ENCODE peak calls at places on chromosomes 3 and 15, in six cellular contexts. L is HepG2, A is NCI-H1694, H is endothelial cell, T is GM13976, Q is glomerular endothelial cell. B is an unnamed sample.

GRCh38 chr3:157467165-157467564 is 30.5 kb downstream of the PTX3 start:
- DNase-seq in L (no peak), A (no peak), H (no peak), T (no peak), Q (no peak), B (no peak)

GRCh38 chr3:75768303-75769017 is 16.9 kb downstream of the ZNF717 start:
- DNase-seq in L (no peak), A (no peak), H (no peak), T (no peak), Q (no peak), B (no peak)

GRCh38 chr3:27714692-27715453 is 7.2 kb downstream of the EOMES start:
- DNase-seq in L (peak), A (no peak), H (no peak), T (no peak), Q (no peak), B (peak)

GRCh38 chr3:169133178-169134161 is 530.0 kb downstream of the MECOM start:
- DNase-seq in L (no peak), A (no peak), H (no peak), T (no peak), Q (no peak), B (no peak)

GRCh38 chr3:34676431-34676830 is 878.0 kb downstream of the PDCD6IP start:
- DNase-seq in L (no peak), A (no peak), H (no peak), T (no peak), Q (no peak), B (no peak)

GRCh38 chr3:25281041-25281842 is 146.8 kb upstream of the RARB start:
- DNase-seq in L (no peak), A (no peak), H (no peak), T (no peak), Q (no peak), B (no peak)

GRCh38 chr15:34456658-34457057 is 19.1 kb upstream of the GOLGA8A start:
- DNase-seq in L (no peak), A (no peak), H (no peak), T (no peak), Q (no peak), B (no peak)

GRCh38 chr3:150367771-150368170 is 40.3 kb upstream of the TSC22D2 start:
- DNase-seq in L (no peak), A (no peak), H (no peak), T (no peak), Q (no peak), B (no peak)

GRCh38 chr3:188174309-188175044 is 20.5 kb downstream of the LPP start:
- DNase-seq in L (no peak), A (no peak), H (no peak), T (no peak), Q (no peak), B (no peak)

GRCh38 chr3:196633658-196634151 is 5.8 kb upstream of the NRROS start:
- DNase-seq in L (no peak), A (no peak), H (no peak), T (no peak), Q (no peak), B (no peak)

GRCh38 chr15:60536314-60536713 is 57.4 kb upstream of the ICE2 start:
- DNase-seq in L (no peak), A (no peak), H (no peak), T (no peak), Q (no peak), B (no peak)

GRCh38 chr3:126927405-126927750 is 55.5 kb upstream of the PLXNA1 start:
- DNase-seq in L (no peak), A (no peak), H (no peak), T (no peak), Q (no peak), B (no peak)

GRCh38 chr3:111584724-111585123 is 10.4 kb downstream of the ZBED2 start:
- DNase-seq in L (no peak), A (no peak), H (no peak), T (no peak), Q (no peak), B (no peak)

GRCh38 chr3:48681974-48682610 is 3.6 kb downstream of the NCKIPSD start:
- DNase-seq in L (no peak), A (no peak), H (no peak), T (no peak), Q (no peak), B (peak)

GRCh38 chr3:37237252-37237651 is 62.9 kb upstream of the LRRFIP2 start:
- DNase-seq in L (no peak), A (no peak), H (no peak), T (no peak), Q (no peak), B (no peak)

GRCh38 chr3:194296448-194296831 is 54.7 kb downstream of the CPN2 start:
- DNase-seq in L (peak), A (no peak), H (no peak), T (no peak), Q (no peak), B (peak)

GRCh38 chr15:100123611-100124010 is 218.2 kb downstream of the ADAMTS17 start:
- DNase-seq in L (no peak), A (no peak), H (no peak), T (no peak), Q (no peak), B (peak)

GRCh38 chr15:38002883-38003477 is 68.5 kb downstream of the TMCO5A start:
- DNase-seq in L (peak), A (no peak), H (peak), T (no peak), Q (peak), B (peak)

GRCh38 chr3:197367081-197367780 is 68.8 kb upstream of the DLG1 start:
- DNase-seq in L (peak), A (peak), H (no peak), T (no peak), Q (no peak), B (peak)

GRCh38 chr3:148226246-148226645 is 471.5 kb upstream of the AGTR1 start:
- DNase-seq in L (no peak), A (no peak), H (no peak), T (no peak), Q (no peak), B (no peak)

GRCh38 chr3:94050546-94050945 is 12.2 kb downstream of the DHFR2 start:
- DNase-seq in L (no peak), A (no peak), H (no peak), T (no peak), Q (no peak), B (no peak)

GRCh38 chr3:134480546-134480945 is 5.2 kb downstream of the ANAPC13 start:
- DNase-seq in L (no peak), A (no peak), H (no peak), T (no peak), Q (no peak), B (no peak)

GRCh38 chr3:143121240-143122088 is 1.9 kb downstream of the CHST2 start:
- DNase-seq in L (no peak), A (no peak), H (peak), T (peak), Q (no peak), B (peak)

GRCh38 chr15:97961067-97961954 is 808 bp downstream of the ARRDC4 start:
- DNase-seq in L (peak), A (no peak), H (peak), T (peak), Q (no peak), B (peak)

GRCh38 chr3:106936337-106936736 is 440.9 kb upstream of the CCDC54 start:
- DNase-seq in L (no peak), A (no peak), H (no peak), T (no peak), Q (no peak), B (no peak)

GRCh38 chr3:49839193-49839809 is 17.1 kb downstream of the TRAIP start:
- DNase-seq in L (peak), A (peak), H (peak), T (peak), Q (peak), B (peak)

GRCh38 chr3:64568895-64569509 is 118.8 kb downstream of the ADAMTS9 start:
- DNase-seq in L (no peak), A (no peak), H (no peak), T (no peak), Q (no peak), B (no peak)

GRCh38 chr3:117611242-117611641 is 901.7 kb downstream of the TUSC7 start:
- DNase-seq in L (no peak), A (no peak), H (no peak), T (no peak), Q (no peak), B (no peak)

GRCh38 chr15:101092186-101092866 is 159.5 kb downstream of the CHSY1 start:
- DNase-seq in L (no peak), A (no peak), H (no peak), T (no peak), Q (no peak), B (no peak)

GRCh38 chr3:64417816-64418215 is 192.6 kb upstream of the PRICKLE2 start:
- DNase-seq in L (no peak), A (no peak), H (no peak), T (no peak), Q (no peak), B (no peak)

GRCh38 chr15:90780916-90781315 is 63.8 kb downstream of the BLM start:
- DNase-seq in L (no peak), A (no peak), H (no peak), T (peak), Q (no peak), B (no peak)

GRCh38 chr3:102089904-102090492 is 240.7 kb downstream of the NFKBIZ start:
- DNase-seq in L (no peak), A (no peak), H (no peak), T (no peak), Q (no peak), B (no peak)

B was measured in upper lobe of right lung.